ENCODE peak calls at places on chromosome 19, in four cellular contexts. D is IMR-90, C is mesenchymal stem cell, R is H9. M is an unnamed sample.
A peak's percentile ranks its signal among the peaks of the same experiment; 100 is the strongest.

GRCh38 chr19:4390017-4390861 is 10.1 kb downstream of the SH3GL1 start:
- DNase-seq in D (peak; percentile 56), R (peak; percentile 82), C (peak; percentile 67), M (no peak)

GRCh38 chr19:41893899-41894298 is 10.9 kb downstream of the ARHGEF1 start:
- DNase-seq in R (no peak), C (peak; percentile 37), D (peak; percentile 38), M (no peak)

GRCh38 chr19:47421844-47422395 is 2.6 kb upstream of the MEIS3 start:
- DNase-seq in D (no peak), R (peak; percentile 76), C (no peak), M (no peak)

GRCh38 chr19:15251749-15252397 is 19.6 kb upstream of the EPHX3 start:
- DNase-seq in D (peak; percentile 96), R (peak; percentile 84), C (peak; percentile 98), M (peak; percentile 54)

GRCh38 chr19:57434386-57435061 is 601 bp upstream of the ZNF749 start:
- DNase-seq in R (peak; percentile 50), C (no peak), D (no peak), M (no peak)

GRCh38 chr19:28397311-28397710 is 815.6 kb downstream of the UQCRFS1 start:
- DNase-seq in C (no peak), R (no peak), D (no peak), M (no peak)

GRCh38 chr19:55368701-55369563 is 1.3 kb downstream of the IL11 start:
- DNase-seq in R (peak; percentile 53), D (peak; percentile 49), C (peak; percentile 57), M (no peak)

GRCh38 chr19:43534811-43535761 is 2.1 kb downstream of the ZNF575 start:
- DNase-seq in R (peak; percentile 92), D (peak; percentile 61), C (peak; percentile 74), M (peak; percentile 54)

GRCh38 chr19:38852231-38853044 is 2.7 kb upstream of the HNRNPL start:
- DNase-seq in R (peak; percentile 54), D (peak; percentile 79), C (peak; percentile 80), M (no peak)

GRCh38 chr19:7928741-7929701 is 3.1 kb upstream of the CTXN1 start:
- DNase-seq in C (peak; percentile 80), R (peak; percentile 79), D (peak; percentile 88), M (no peak)

GRCh38 chr19:366951-367350 is 22.4 kb upstream of the MIER2 start:
- DNase-seq in R (peak; percentile 11), C (no peak), D (no peak), M (no peak)

GRCh38 chr19:16772841-16773240 is 53.2 kb downstream of the NWD1 start:
- DNase-seq in R (no peak), C (no peak), D (no peak), M (no peak)

GRCh38 chr19:3374369-3375112 is 8.2 kb downstream of the NFIC start:
- DNase-seq in R (no peak), C (no peak), D (no peak), M (no peak)

GRCh38 chr19:38617283-38617763 is 430 bp downstream of the MAP4K1 start:
- DNase-seq in C (no peak), D (no peak), R (no peak), M (no peak)

GRCh38 chr19:48965033-48965805 is at the start of gene FTL:
- DNase-seq in D (peak; percentile 94), C (peak; percentile 97), R (peak; percentile 97), M (peak; percentile 84)
- H2BK120ac ChIP-seq in D (peak within 1 kb of the TSS; percentile 99), C (peak within 1 kb of the TSS; percentile 46), R (no peak within 1 kb of the TSS), M (peak within 1 kb of the TSS; percentile 56)

GRCh38 chr19:18587561-18587960 is 1.0 kb upstream of the REX1BD start:
- DNase-seq in D (no peak), C (no peak), R (no peak), M (no peak)

GRCh38 chr19:18587962-18588610 is 512 bp upstream of the REX1BD start:
- DNase-seq in C (no peak), R (peak; percentile 42), D (no peak), M (no peak)

GRCh38 chr19:18590273-18591272 is 2.0 kb downstream of the REX1BD start:
- DNase-seq in C (peak; percentile 89), R (peak; percentile 98), D (peak; percentile 57), M (peak; percentile 93)

GRCh38 chr19:18588611-18589379 is at the start of gene REX1BD:
- DNase-seq in R (peak; percentile 90), D (peak; percentile 68), C (peak; percentile 76), M (peak; percentile 84)

DNA sequence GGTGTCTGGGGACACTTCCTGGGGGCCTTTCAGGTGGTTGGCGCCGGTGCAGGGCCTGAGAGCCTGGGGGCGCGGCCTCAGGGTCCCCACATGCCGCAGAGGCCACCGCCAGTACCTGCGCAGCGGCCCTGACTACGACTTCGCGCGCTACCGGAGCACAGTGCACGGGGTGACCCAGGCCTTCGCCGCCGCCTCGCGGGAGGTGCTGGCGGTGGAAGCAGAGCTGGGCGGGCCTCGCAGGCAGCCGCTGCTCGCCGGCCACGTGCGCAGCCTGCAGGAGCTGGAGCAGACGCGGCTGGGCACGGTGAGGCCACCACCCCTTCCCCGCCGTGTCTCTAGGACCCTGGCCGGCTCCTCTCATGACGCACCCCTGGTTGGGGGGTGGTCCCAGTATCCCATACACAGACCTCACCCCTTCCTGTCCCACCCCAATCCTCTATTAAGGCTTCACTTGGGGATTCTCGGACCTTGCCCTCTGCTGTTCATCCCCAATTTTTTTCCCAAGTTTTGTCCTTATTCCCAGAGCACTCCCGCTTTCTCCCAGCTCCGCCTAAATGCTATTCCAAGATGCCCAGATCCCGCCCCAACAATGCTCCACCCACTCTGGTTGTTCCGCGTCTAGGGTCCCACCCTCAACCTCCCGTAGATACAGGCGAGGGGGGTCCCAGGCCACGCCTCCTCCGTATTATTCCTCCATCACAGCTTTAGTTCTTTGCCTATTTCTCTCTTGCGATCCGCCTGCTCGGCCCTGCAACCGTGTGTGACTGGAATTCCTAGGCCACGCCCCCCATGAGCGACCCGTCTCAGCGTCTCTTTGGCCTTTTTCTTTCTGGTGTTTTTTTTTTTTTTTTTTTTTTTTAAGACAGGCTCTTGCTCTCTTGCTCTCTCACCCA is 1.0 kb downstream of the REX1BD start:
- DNase-seq in R (peak; percentile 93), C (peak; percentile 79), D (peak; percentile 55), M (peak; percentile 81)
- H2BK5ac ChIP-seq in R (no peak overlapping the region), C (no peak overlapping the region), D (peak overlapping the region; percentile 40), M (peak overlapping the region; percentile 78)

GRCh38 chr19:37217855-37218591 is at the start of gene ZNF383:
- DNase-seq in D (peak; percentile 84), C (peak; percentile 91), R (peak; percentile 95), M (peak; percentile 82)
- H2BK120ac ChIP-seq in D (peak within 1 kb of the TSS; percentile 96), C (no peak within 1 kb of the TSS), R (no peak within 1 kb of the TSS), M (no peak within 1 kb of the TSS)

DNA sequence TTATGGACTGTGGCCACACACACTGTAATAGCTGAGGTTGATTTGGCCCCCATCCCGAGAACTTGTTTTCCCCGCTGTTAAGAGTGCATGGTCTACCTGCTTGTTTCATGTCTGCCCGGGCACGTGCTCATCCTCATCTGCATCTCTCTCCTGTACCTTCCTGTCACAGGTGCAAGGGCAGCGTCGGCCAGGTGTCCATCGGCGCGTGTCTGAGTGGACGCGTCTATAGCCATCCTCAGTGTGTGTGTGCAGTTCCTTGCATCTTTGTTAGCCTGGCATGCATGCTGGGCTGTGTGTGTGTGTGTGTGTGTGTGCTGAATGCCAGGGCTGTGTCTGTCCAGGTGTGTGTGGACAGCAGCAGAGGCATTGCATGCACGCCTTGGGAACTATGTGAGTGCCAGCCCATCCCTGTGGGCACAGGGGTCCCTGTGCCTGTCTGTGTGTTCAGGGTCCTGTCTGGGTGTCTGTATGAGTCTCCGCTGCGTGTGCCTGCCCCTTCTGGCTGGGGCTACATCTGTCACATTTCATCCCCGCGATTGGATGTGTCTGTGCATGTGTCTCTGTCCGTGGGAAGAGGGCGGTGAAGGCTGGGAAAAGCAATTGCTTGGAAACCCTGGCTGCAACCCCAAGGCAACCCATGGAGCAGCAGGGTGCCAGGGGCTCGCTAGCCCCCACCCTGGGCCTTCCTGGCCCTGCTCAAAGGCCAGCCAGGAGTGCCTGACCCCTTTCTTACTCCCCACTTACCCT is 1.2 kb downstream of the MAG start:
- DNase-seq in R (no peak), D (no peak), C (no peak), M (no peak)
- H2BK5ac ChIP-seq in R (no peak overlapping the region), D (no peak overlapping the region), C (no peak overlapping the region), M (peak overlapping the region; percentile 22)

DNA sequence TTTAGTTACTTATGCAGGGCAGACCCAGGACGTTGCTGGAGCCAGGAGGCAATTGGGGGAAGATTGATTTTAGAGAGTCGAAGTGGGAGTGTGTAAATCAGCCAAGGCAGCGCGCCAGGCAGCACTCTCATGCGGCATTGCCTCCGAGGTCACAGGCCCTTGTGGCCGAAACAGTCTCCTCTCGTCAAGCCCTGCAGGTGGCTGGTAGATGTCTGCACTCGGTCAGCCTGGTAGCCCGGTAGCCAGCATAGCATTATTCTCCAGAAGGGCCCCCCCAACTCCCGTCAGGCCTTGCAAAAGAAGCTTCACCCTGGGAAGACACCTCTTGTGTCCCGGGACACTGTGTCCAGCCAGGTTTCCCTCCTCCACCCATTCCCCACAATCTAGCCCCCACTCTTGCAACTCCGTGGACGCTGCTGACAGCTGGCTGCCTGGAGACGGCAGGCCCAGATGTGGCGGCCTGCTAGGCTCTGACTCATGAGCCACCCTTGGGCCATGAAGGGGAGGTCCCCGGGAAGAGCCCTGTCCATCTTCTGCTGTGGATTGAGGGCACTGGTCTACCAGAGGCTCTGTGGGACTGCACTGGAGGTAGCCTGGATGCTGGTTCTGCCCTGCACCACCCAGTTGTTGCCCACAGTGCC is 2.6 kb upstream of the PEPD start:
- DNase-seq in R (no peak), D (no peak), C (no peak), M (no peak)
- H2BK120ac ChIP-seq in R (no peak overlapping the region), D (no peak overlapping the region), C (no peak overlapping the region), M (no peak overlapping the region)

GRCh38 chr19:10194500-10195198 is at the start of gene DNMT1:
- DNase-seq in D (peak; percentile 95), R (peak; percentile 96), C (peak; percentile 97), M (peak; percentile 94)
- H2BK5ac ChIP-seq in D (peak within 1 kb of the TSS; percentile 88), R (no peak within 1 kb of the TSS), C (peak within 1 kb of the TSS; percentile 71), M (peak within 1 kb of the TSS; percentile 95)

GRCh38 chr19:13865578-13866462 is 11.1 kb upstream of the NANOS3 start:
- DNase-seq in D (no peak), R (no peak), C (no peak), M (no peak)
- H2BK120ac ChIP-seq in D (no peak overlapping the region), R (no peak overlapping the region), C (peak overlapping the region; percentile 42), M (peak overlapping the region; percentile 39)

DNA sequence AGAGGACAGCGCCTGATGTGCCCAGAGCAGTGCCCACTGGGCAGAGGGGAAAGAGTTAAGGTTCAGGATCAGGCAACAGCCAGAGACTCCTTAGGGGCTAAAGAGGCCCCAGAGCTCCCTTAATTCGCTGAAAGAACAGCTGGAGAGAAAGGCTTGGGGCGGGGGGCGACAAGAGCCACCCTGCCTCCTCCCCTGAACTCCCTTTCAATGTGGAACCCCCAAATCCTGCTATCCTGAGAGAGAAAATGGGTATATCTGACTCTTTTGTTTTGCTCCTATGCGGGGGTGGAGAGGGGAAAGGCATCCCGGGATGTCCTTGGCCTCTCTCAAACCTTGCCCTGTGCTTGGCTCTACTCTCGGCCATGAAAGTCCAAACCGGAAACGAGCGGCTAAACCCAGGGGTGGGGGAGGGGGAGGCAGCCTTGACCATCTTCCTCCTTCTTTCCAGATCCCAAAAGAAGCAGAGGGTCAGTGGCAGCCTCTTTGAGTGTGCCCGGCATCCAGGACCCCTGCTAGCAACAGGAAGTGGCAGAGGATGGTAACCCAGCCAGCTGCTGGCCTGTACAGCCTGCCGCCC is 4.7 kb downstream of the PRKACA start:
- DNase-seq in D (no peak), R (no peak), C (no peak), M (no peak)
- H2BK5ac ChIP-seq in D (no peak overlapping the region), R (no peak overlapping the region), C (no peak overlapping the region), M (no peak overlapping the region)